ENCODE peak calls at places on chromosomes 7 and 10, in seven cellular contexts. E, L, F, H, U, M and N are unnamed samples. For H3K4me1, the result is how much of the 10 kb centered on the place peaks cover.

GRCh38 chr7:33624172-33624571 is 281.2 kb upstream of the BMPER start:
- DNase-seq in E (no peak), L (no peak), F (no peak), H (no peak), U (no peak), M (no peak), N (no peak)

GRCh38 chr7:84914598-84914997 is 272.3 kb downstream of the SEMA3D start:
- DNase-seq in E (no peak), L (no peak), F (no peak), H (peak), U (no peak), M (peak), N (no peak)

GRCh38 chr10:132911712-132912097 is 30.7 kb downstream of the CFAP46 start:
- DNase-seq in E (peak), L (no peak), F (no peak), H (no peak), U (no peak), M (no peak), N (peak)

GRCh38 chr7:111835066-111835465 is 272.8 kb upstream of the IMMP2L start:
- DNase-seq in E (peak), L (peak), F (no peak), H (no peak), U (no peak), M (no peak), N (peak)

GRCh38 chr7:155581954-155582353 is 35.6 kb upstream of the CNPY1 start:
- DNase-seq in E (no peak), L (no peak), F (no peak), H (no peak), U (no peak), M (no peak), N (no peak)

GRCh38 chr10:3949741-3950140 is 164.7 kb upstream of the KLF6 start:
- DNase-seq in E (no peak), L (no peak), F (no peak), H (no peak), U (no peak), M (no peak), N (no peak)

GRCh38 chr7:155489862-155490696 is 32.1 kb downstream of the EN2 start:
- DNase-seq in E (no peak), L (no peak), F (no peak), H (no peak), U (no peak), M (no peak), N (peak)

GRCh38 chr10:28532223-28532508 is 752 bp upstream of the WAC start:
- DNase-seq in E (peak), L (no peak), F (no peak), H (no peak), U (no peak), M (no peak), N (peak)

GRCh38 chr10:106043833-106044232 is 1120.7 kb downstream of the SORCS1 start:
- DNase-seq in E (no peak), L (no peak), F (no peak), H (no peak), U (no peak), M (no peak), N (peak)

GRCh38 chr7:44981035-44981706 is 2.4 kb upstream of the MYO1G start:
- DNase-seq in E (no peak), L (no peak), F (no peak), H (no peak), U (no peak), M (peak), N (no peak)

GRCh38 chr10:12631216-12631615 is 281.9 kb downstream of the CAMK1D start:
- DNase-seq in E (peak), L (no peak), F (no peak), H (no peak), U (no peak), M (no peak), N (peak)

GRCh38 chr10:43648083-43648391 is 644 bp downstream of the ZNF32 start:
- DNase-seq in E (no peak), L (peak), F (no peak), H (no peak), U (peak), M (no peak), N (no peak)

GRCh38 chr10:86591436-86591835 is 62.9 kb upstream of the OPN4 start:
- DNase-seq in E (no peak), L (no peak), F (no peak), H (no peak), U (no peak), M (no peak), N (no peak)

GRCh38 chr7:158055726-158056510 is 531.7 kb downstream of the PTPRN2 start:
- DNase-seq in E (no peak), L (no peak), F (no peak), H (no peak), U (no peak), M (no peak), N (no peak)

GRCh38 chr10:33776419-33776818 is 442.0 kb upstream of the NRP1 start:
- DNase-seq in E (no peak), L (no peak), F (no peak), H (no peak), U (no peak), M (no peak), N (no peak)

GRCh38 chr10:87079106-87079836 is 15.4 kb downstream of the GLUD1 start:
- DNase-seq in E (no peak), L (no peak), F (no peak), H (no peak), U (no peak), M (no peak), N (peak)

GRCh38 chr10:61733358-61733940 is 70.7 kb downstream of the CABCOCO1 start:
- DNase-seq in E (peak), L (peak), F (no peak), H (peak), U (no peak), M (peak), N (peak)

GRCh38 chr10:8042864-8043568 is 11.5 kb upstream of the GATA3 start:
- DNase-seq in E (no peak), L (peak), F (no peak), H (no peak), U (no peak), M (no peak), N (no peak)

GRCh38 chr10:110078317-110078716 is 70.5 kb downstream of the ADD3 start:
- DNase-seq in E (no peak), L (no peak), F (no peak), H (no peak), U (no peak), M (no peak), N (peak)

GRCh38 chr7:48188776-48189520 is 17.7 kb downstream of the ABCA13 start:
- DNase-seq in E (no peak), L (peak), F (no peak), H (no peak), U (no peak), M (no peak), N (no peak)

GRCh38 chr10:30387646-30388243 is 38.7 kb upstream of the MTPAP start:
- DNase-seq in E (no peak), L (no peak), F (no peak), H (peak), U (no peak), M (no peak), N (peak)

GRCh38 chr10:102117391-102118159 is 2.6 kb downstream of the LDB1 start:
- DNase-seq in E (peak), L (peak), F (peak), H (no peak), U (peak), M (no peak), N (peak)

GRCh38 chr7:36021917-36022550 is 131.0 kb upstream of the EEPD1 start:
- DNase-seq in E (no peak), L (no peak), F (no peak), H (no peak), U (no peak), M (no peak), N (no peak)

GRCh38 chr7:116232920-116233319 is 22.6 kb downstream of the TES start:
- DNase-seq in E (peak), L (no peak), F (no peak), H (no peak), U (no peak), M (no peak), N (peak)

GRCh38 chr7:44477063-44477830 is 13.2 kb downstream of the NUDCD3 start:
- DNase-seq in E (peak), L (peak), F (peak), H (peak), U (peak), M (peak), N (peak)

GRCh38 chr7:109387530-109387929 is 817.9 kb downstream of the DNAJB9 start:
- DNase-seq in E (no peak), L (no peak), F (no peak), H (no peak), U (no peak), M (no peak), N (no peak)

GRCh38 chr7:93977551-93977950 is 26.6 kb downstream of the BET1 start:
- DNase-seq in E (no peak), L (no peak), F (no peak), H (no peak), U (no peak), M (no peak), N (no peak)

GRCh38 chr7:135645296-135645904 is 16.9 kb upstream of the STMP1 start:
- DNase-seq in E (peak), L (peak), F (no peak), H (peak), U (no peak), M (peak), N (peak)

GRCh38 chr10:132331259-132331955 is 586 bp upstream of the LRRC27 start:
- DNase-seq in E (no peak), L (no peak), F (no peak), H (no peak), U (no peak), M (no peak), N (no peak)

GRCh38 chr7:79078273-79078672 is 375.2 kb downstream of the MAGI2 start:
- DNase-seq in E (no peak), L (no peak), F (no peak), H (no peak), U (no peak), M (no peak), N (no peak)

DNA sequence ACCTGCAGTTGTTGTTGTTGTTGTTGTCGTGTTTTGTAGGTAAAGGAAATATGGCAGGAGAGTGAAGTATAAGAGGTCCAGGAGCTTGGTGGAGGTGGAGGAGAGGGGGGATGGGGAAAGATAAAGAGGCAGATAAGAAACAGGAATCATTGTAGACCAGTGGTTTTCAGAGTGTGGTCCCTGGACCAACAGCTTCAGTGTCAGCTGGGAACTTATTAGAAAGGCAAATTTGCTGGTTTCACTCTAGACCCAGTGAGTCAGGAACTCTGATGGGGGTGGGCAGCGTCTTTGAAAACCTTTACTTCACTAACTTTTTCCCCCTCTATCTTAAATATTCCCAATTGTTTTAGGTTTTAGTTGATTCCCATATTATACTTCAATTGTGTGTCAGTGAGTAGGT is 241.5 kb downstream of the AUTS2 start:
- DNase-seq in E (no peak), L (no peak), F (no peak), H (no peak), U (no peak), M (no peak), N (no peak)
- H3K4me1 ChIP-seq in E (under half), L (under half), F (under half), H (under half), U (under half), M (under half), N (under half)

DNA sequence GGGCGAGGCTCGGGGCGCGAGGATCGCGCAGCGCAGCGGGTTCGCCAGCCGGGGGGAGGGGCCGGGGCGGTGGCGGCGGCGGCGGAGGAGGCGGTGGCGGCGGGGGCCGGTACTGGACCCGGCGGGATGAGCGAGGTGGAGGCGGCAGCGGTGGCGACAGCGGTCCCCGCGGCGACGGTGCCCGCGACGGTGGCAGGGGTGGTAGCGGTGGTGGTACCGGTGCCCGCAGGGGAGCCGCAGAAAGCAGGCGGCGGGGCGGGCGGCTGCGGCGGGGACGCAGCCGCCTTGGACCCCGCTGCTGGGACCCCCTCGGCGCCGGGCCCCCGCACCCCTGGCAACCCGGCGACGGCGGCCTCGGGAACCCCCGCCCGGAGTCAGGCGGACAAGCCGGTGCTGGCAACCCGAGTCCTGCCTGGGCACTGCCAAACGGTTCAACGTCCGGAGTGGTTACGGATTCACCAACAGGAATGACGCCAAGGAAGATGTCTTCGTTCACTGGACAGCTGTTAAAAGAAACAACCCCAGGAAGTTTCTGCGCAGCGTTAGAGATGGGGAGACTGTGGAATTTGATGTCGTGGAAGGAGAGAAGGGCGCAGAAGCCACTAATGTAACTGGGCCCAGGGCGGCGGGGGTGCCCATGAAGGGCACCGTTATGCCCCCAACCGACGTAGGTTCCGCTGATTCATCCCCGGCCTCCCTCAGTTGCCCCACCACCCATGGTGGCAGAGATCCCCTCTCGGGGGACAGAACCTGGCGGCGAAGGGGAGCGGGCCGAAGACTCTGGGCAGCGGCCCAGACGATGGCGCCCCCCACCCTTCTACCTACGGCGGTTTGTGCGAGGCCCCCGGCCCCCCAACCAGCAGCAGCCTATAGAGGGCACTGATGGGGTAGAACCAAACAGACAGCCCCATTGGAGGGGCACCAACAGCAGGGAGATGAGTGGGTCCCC is 100.3 kb upstream of the CPXM2 start:
- DNase-seq in E (peak), L (no peak), F (no peak), H (no peak), U (no peak), M (no peak), N (peak)
- H3K4me3 ChIP-seq in E (peak), L (no peak), F (peak), H (no peak), U (no peak), M (no peak), N (peak)

GRCh38 chr7:104982308-104982755 is 31.7 kb upstream of the KMT2E start:
- DNase-seq in E (no peak), L (no peak), F (no peak), H (no peak), U (no peak), M (peak), N (peak)

GRCh38 chr7:104982773-104983619 is 31.0 kb upstream of the KMT2E start:
- DNase-seq in E (no peak), L (no peak), F (no peak), H (no peak), U (no peak), M (peak), N (no peak)

GRCh38 chr7:104980969-104981670 is 32.9 kb upstream of the KMT2E start:
- DNase-seq in E (peak), L (peak), F (no peak), H (peak), U (no peak), M (peak), N (peak)

GRCh38 chr7:104980440-104980839 is 33.6 kb upstream of the KMT2E start:
- DNase-seq in E (no peak), L (no peak), F (no peak), H (no peak), U (no peak), M (no peak), N (peak)

GRCh38 chr7:104981671-104982036 is 32.4 kb upstream of the KMT2E start:
- DNase-seq in E (no peak), L (no peak), F (no peak), H (no peak), U (no peak), M (no peak), N (no peak)
- H3K4me1 ChIP-seq in E (half or more), L (half or more), F (half or more), H (under half), U (under half), M (under half), N (half or more)

GRCh38 chr10:69410487-69410886 is 6.2 kb downstream of the TACR2 start:
- DNase-seq in E (no peak), L (no peak), F (no peak), H (no peak), U (no peak), M (no peak), N (no peak)

GRCh38 chr10:69408318-69409175 is 8.2 kb downstream of the TACR2 start:
- DNase-seq in E (peak), L (peak), F (peak), H (peak), U (peak), M (peak), N (peak)

GRCh38 chr10:69409968-69410367 is 6.8 kb downstream of the TACR2 start:
- DNase-seq in E (no peak), L (no peak), F (no peak), H (no peak), U (no peak), M (no peak), N (peak)

GRCh38 chr10:69407621-69408301 is 9.0 kb downstream of the TACR2 start:
- DNase-seq in E (no peak), L (peak), F (no peak), H (no peak), U (no peak), M (peak), N (no peak)

DNA sequence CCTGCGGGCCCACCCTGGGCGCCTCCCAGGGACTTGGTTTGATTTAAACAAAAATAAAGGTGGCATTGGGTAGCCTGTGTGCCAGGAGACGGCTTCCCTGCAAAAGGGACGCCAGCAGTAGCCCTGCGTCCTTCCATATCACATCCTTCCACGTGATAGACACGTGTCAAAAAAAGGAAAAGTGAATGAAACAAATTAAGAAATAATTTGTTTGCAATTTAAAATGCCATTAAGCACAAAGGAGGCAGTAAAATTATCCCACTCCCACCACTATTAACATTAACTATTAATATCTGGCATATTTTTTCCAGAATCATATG is 7.6 kb downstream of the TACR2 start:
- DNase-seq in E (no peak), L (no peak), F (no peak), H (no peak), U (no peak), M (no peak), N (no peak)
- H3K4me3 ChIP-seq in E (peak), L (no peak), F (peak), H (no peak), U (no peak), M (peak), N (peak)

GRCh38 chr10:19946791-19947190 is 130.6 kb downstream of the PLXDC2 start:
- DNase-seq in E (no peak), L (no peak), F (no peak), H (no peak), U (no peak), M (no peak), N (no peak)
- H3K4me1 ChIP-seq in E (under half), L (under half), F (under half), H (under half), U (under half), M (under half), N (under half)